ENCODE peak calls at places on chromosomes 6 and 20, in ten cellular contexts. R, Y, D, M, C, N, X, T, S and F are unnamed samples.

GRCh38 chr6:89282749-89283148 is 32.4 kb downstream of the GABRR2 start:
- DNase-seq in R (no peak), Y (no peak), D (no peak), M (no peak), C (no peak), N (no peak), X (no peak), T (no peak), S (no peak), F (no peak)

GRCh38 chr6:41404221-41404866 is 68.9 kb downstream of the NCR2 start:
- DNase-seq in R (no peak), Y (no peak), D (no peak), M (no peak), C (no peak), N (no peak), X (no peak), T (no peak), S (no peak), F (no peak)

GRCh38 chr6:119096683-119097310 is 18.3 kb upstream of the FAM184A start:
- DNase-seq in R (no peak), Y (no peak), D (no peak), M (peak), C (peak), N (no peak), X (peak), T (peak), S (peak), F (no peak)

GRCh38 chr6:16759646-16760535 is 1.4 kb downstream of the ATXN1 start:
- DNase-seq in R (peak), Y (peak), D (peak), M (peak), C (peak), N (peak), X (peak), T (peak), S (peak), F (peak)

GRCh38 chr6:117521785-117522502 is 39.5 kb downstream of the DCBLD1 start:
- DNase-seq in R (no peak), Y (no peak), D (no peak), M (no peak), C (no peak), N (no peak), X (no peak), T (no peak), S (no peak), F (no peak)

GRCh38 chr6:125839471-125839870 is 48.7 kb downstream of the NCOA7 start:
- DNase-seq in R (no peak), Y (no peak), D (no peak), M (peak), C (no peak), N (no peak), X (no peak), T (no peak), S (no peak), F (no peak)

GRCh38 chr6:15555101-15556038 is 107.5 kb downstream of the DTNBP1 start:
- DNase-seq in R (no peak), Y (no peak), D (peak), M (no peak), C (no peak), N (no peak), X (no peak), T (no peak), S (no peak), F (no peak)

GRCh38 chr6:136072691-136073090 is 177.4 kb downstream of the MTFR2 start:
- DNase-seq in R (no peak), Y (no peak), D (no peak), M (no peak), C (peak), N (no peak), X (no peak), T (no peak), S (no peak), F (no peak)

GRCh38 chr6:21157186-21157929 is 436.2 kb upstream of the SOX4 start:
- DNase-seq in R (no peak), Y (no peak), D (no peak), M (no peak), C (no peak), N (no peak), X (no peak), T (no peak), S (no peak), F (no peak)

GRCh38 chr20:15708984-15709598 is 864.2 kb downstream of the KIF16B start:
- DNase-seq in R (no peak), Y (peak), D (peak), M (peak), C (peak), N (peak), X (peak), T (no peak), S (no peak), F (peak)

GRCh38 chr6:3231213-3232016 is 4.0 kb upstream of the TUBB2B start:
- DNase-seq in R (no peak), Y (peak), D (peak), M (peak), C (no peak), N (peak), X (no peak), T (peak), S (peak), F (no peak)

GRCh38 chr20:56433221-56433879 is 21.3 kb downstream of the CASS4 start:
- DNase-seq in R (no peak), Y (no peak), D (no peak), M (no peak), C (no peak), N (no peak), X (no peak), T (no peak), S (no peak), F (no peak)
- H3K27ac ChIP-seq in R (no peak), Y (no peak), D (no peak), M (peak), C (no peak), N (no peak), X (no peak), T (no peak), S (no peak), F (no peak)

GRCh38 chr6:158825038-158825950 is 6.1 kb upstream of the EZR start:
- DNase-seq in R (no peak), Y (no peak), D (peak), M (peak), C (no peak), N (no peak), X (no peak), T (no peak), S (no peak), F (no peak)

GRCh38 chr6:158830736-158831135 is 11.6 kb upstream of the EZR start:
- DNase-seq in R (no peak), Y (no peak), D (peak), M (no peak), C (no peak), N (no peak), X (no peak), T (no peak), S (no peak), F (no peak)

GRCh38 chr6:158825951-158826306 is 6.8 kb upstream of the EZR start:
- DNase-seq in R (no peak), Y (peak), D (peak), M (peak), C (peak), N (no peak), X (no peak), T (no peak), S (peak), F (no peak)

GRCh38 chr6:158828807-158829206 is 9.6 kb upstream of the EZR start:
- DNase-seq in R (no peak), Y (no peak), D (peak), M (no peak), C (no peak), N (no peak), X (no peak), T (no peak), S (no peak), F (no peak)

GRCh38 chr6:158826819-158827501 is 7.8 kb upstream of the EZR start:
- DNase-seq in R (no peak), Y (no peak), D (no peak), M (no peak), C (no peak), N (no peak), X (no peak), T (no peak), S (no peak), F (no peak)
- H3K27ac ChIP-seq in R (no peak), Y (peak), D (no peak), M (no peak), C (peak), N (no peak), X (no peak), T (no peak), S (no peak), F (no peak)

GRCh38 chr6:113172531-113172966 is 684.6 kb upstream of the MARCKS start:
- DNase-seq in R (no peak), Y (no peak), D (no peak), M (peak), C (peak), N (no peak), X (no peak), T (no peak), S (no peak), F (no peak)
- H3K27ac ChIP-seq in R (no peak), Y (no peak), D (peak), M (no peak), C (peak), N (no peak), X (no peak), T (no peak), S (no peak), F (no peak)

DNA sequence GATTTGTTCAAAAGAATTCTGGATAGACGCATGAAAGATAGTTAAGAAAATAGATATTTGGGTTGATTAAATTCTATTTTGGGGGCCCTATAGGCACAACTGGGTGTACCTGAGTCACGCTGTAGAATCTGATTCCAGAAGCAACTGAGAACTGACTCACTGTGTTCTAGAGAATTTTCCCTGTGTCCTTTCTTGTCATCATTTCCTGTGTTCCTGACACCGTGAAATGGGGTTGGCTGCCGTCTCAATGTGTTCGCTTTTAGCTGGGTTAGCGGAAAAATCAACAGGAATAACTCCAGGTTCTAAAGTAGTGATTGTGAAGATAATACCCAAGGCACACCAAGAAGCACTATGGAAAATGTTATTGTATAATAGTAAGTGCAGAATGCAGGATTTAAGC is 5.0 kb downstream of the GCNT2 start:
- DNase-seq in R (no peak), Y (no peak), D (no peak), M (no peak), C (no peak), N (peak), X (no peak), T (no peak), S (no peak), F (no peak)
- H3K27ac ChIP-seq in R (no peak), Y (no peak), D (no peak), M (no peak), C (no peak), N (no peak), X (no peak), T (peak), S (no peak), F (no peak)

DNA sequence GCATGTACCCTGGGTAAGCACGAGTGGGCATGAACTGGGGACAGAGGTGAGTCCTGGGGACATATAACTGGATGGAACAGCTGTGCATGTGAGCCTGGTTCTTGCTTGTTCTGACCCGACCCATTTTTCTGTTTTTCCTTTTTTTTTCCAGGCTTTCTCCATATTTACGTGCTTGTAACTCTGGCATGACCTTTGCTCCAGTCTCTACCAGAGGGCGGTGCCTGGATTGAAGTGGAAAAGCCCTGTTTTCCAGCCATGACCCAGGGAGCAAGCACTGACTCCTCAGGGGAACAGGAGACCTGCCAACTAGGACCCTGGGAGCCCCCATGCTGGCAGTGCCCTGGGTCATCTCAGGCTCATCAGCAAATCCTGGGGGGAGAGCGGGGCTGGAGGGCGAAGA is 8.0 kb downstream of the TRAF3IP2 start:
- DNase-seq in R (no peak), Y (no peak), D (no peak), M (no peak), C (no peak), N (no peak), X (no peak), T (no peak), S (no peak), F (no peak)
- H3K27ac ChIP-seq in R (no peak), Y (no peak), D (no peak), M (no peak), C (peak), N (no peak), X (no peak), T (no peak), S (no peak), F (no peak)

DNA sequence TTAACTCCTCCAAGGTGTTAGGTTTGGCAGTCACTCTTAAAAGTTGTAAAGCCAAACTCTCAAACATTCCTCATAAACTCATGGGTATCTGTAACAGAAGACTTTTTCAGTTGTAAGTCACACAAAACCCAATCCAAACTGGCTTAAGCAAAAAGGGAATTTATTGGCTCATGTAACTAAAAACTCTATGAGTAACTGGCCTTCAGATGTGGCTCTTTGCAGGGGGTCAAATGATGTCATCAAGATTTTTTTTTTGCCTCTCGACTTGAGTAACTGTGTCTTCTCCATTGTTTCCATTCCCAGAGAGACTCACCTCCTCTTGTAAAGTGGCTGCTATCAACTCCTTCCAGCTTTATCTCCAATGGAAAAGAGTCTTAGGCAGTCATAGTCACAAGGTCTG is 645.0 kb downstream of the DHX35 start:
- DNase-seq in R (no peak), Y (no peak), D (no peak), M (no peak), C (no peak), N (no peak), X (no peak), T (no peak), S (no peak), F (no peak)
- H3K27ac ChIP-seq in R (no peak), Y (no peak), D (no peak), M (no peak), C (no peak), N (no peak), X (no peak), T (no peak), S (no peak), F (no peak)